ENCODE peak calls at places on chromosomes 5 and 9, in nine cellular contexts. One of them, this sample, is unnamed.

GRCh38 chr5:108380531-108381021 is 1.3 kb downstream of the FBXL17 start:
- DNase-seq in gastrocnemius medialis: peak; percentile 4
- DNase-seq in spleen: peak; percentile 93
- DNase-seq in A549: peak; percentile 26
- DNase-seq in heart left ventricle: peak; percentile 71
- DNase-seq in ovary: peak; percentile 70
- DNase-seq in HCT116: no peak
- DNase-seq in stomach: peak; percentile 29
- DNase-seq in uterus: peak; percentile 42
- DNase-seq in this sample: peak; percentile 65

GRCh38 chr9:113705938-113706519 is 170.1 kb upstream of the ZNF618 start:
- DNase-seq in gastrocnemius medialis: no peak
- DNase-seq in spleen: no peak
- DNase-seq in A549: no peak
- DNase-seq in heart left ventricle: no peak
- DNase-seq in ovary: no peak
- DNase-seq in HCT116: no peak
- DNase-seq in stomach: peak; percentile 32
- DNase-seq in uterus: no peak
- DNase-seq in this sample: no peak

GRCh38 chr9:105132576-105132975 is 111.9 kb upstream of the SLC44A1 start:
- DNase-seq in gastrocnemius medialis: no peak
- DNase-seq in spleen: no peak
- DNase-seq in A549: peak; percentile 72
- DNase-seq in heart left ventricle: no peak
- DNase-seq in ovary: no peak
- DNase-seq in HCT116: peak; percentile 33
- DNase-seq in stomach: no peak
- DNase-seq in uterus: no peak
- DNase-seq in this sample: no peak

GRCh38 chr9:27861887-27862286 is 288.6 kb upstream of the C9orf72 start:
- DNase-seq in gastrocnemius medialis: no peak
- DNase-seq in spleen: no peak
- DNase-seq in A549: no peak
- DNase-seq in heart left ventricle: no peak
- DNase-seq in ovary: no peak
- DNase-seq in HCT116: no peak
- DNase-seq in stomach: no peak
- DNase-seq in uterus: no peak
- DNase-seq in this sample: no peak

GRCh38 chr5:54959673-54960418 is 25.5 kb downstream of the ESM1 start:
- DNase-seq in gastrocnemius medialis: no peak
- DNase-seq in spleen: no peak
- DNase-seq in A549: no peak
- DNase-seq in heart left ventricle: no peak
- DNase-seq in ovary: no peak
- DNase-seq in HCT116: peak; percentile 4
- DNase-seq in stomach: peak; percentile 74
- DNase-seq in uterus: no peak
- DNase-seq in this sample: no peak

GRCh38 chr9:113614843-113615648 is 151.5 kb downstream of the RGS3 start:
- DNase-seq in gastrocnemius medialis: no peak
- DNase-seq in spleen: peak; percentile 69
- DNase-seq in A549: no peak
- DNase-seq in heart left ventricle: peak; percentile 74
- DNase-seq in ovary: peak; percentile 81
- DNase-seq in HCT116: no peak
- DNase-seq in stomach: no peak
- DNase-seq in uterus: peak; percentile 44
- DNase-seq in this sample: no peak

GRCh38 chr5:173514666-173515065 is 101.8 kb downstream of the BOD1 start:
- DNase-seq in gastrocnemius medialis: no peak
- DNase-seq in spleen: no peak
- DNase-seq in A549: no peak
- DNase-seq in heart left ventricle: no peak
- DNase-seq in ovary: no peak
- DNase-seq in HCT116: no peak
- DNase-seq in stomach: no peak
- DNase-seq in uterus: no peak
- DNase-seq in this sample: no peak

GRCh38 chr9:21542780-21543179 is 60.7 kb upstream of the IFNE start:
- DNase-seq in gastrocnemius medialis: no peak
- DNase-seq in spleen: no peak
- DNase-seq in A549: no peak
- DNase-seq in heart left ventricle: no peak
- DNase-seq in ovary: no peak
- DNase-seq in HCT116: no peak
- DNase-seq in stomach: no peak
- DNase-seq in uterus: no peak
- DNase-seq in this sample: no peak

GRCh38 chr5:151758141-151758429 is 346 bp downstream of the ATOX1 start:
- DNase-seq in gastrocnemius medialis: peak; percentile 2
- DNase-seq in spleen: peak; percentile 87
- DNase-seq in A549: no peak
- DNase-seq in heart left ventricle: no peak
- DNase-seq in ovary: no peak
- DNase-seq in HCT116: no peak
- DNase-seq in stomach: peak; percentile 31
- DNase-seq in uterus: no peak
- DNase-seq in this sample: no peak

GRCh38 chr5:176388003-176388340 is 426 bp downstream of the NOP16 start:
- DNase-seq in gastrocnemius medialis: no peak
- DNase-seq in spleen: no peak
- DNase-seq in A549: peak; percentile 36
- DNase-seq in heart left ventricle: no peak
- DNase-seq in ovary: no peak
- DNase-seq in HCT116: no peak
- DNase-seq in stomach: no peak
- DNase-seq in uterus: no peak
- DNase-seq in this sample: no peak

GRCh38 chr5:34699155-34700077 is 43.3 kb downstream of the RAI14 start:
- DNase-seq in gastrocnemius medialis: no peak
- DNase-seq in spleen: no peak
- DNase-seq in A549: no peak
- DNase-seq in heart left ventricle: no peak
- DNase-seq in ovary: no peak
- DNase-seq in HCT116: no peak
- DNase-seq in stomach: peak; percentile 65
- DNase-seq in uterus: no peak
- DNase-seq in this sample: no peak

GRCh38 chr5:10536931-10537579 is 26.8 kb upstream of the ANKRD33B start:
- DNase-seq in gastrocnemius medialis: no peak
- DNase-seq in spleen: no peak
- DNase-seq in A549: no peak
- DNase-seq in heart left ventricle: no peak
- DNase-seq in ovary: no peak
- DNase-seq in HCT116: no peak
- DNase-seq in stomach: no peak
- DNase-seq in uterus: no peak
- DNase-seq in this sample: no peak

GRCh38 chr9:90287567-90288274 is 354.9 kb downstream of the DIRAS2 start:
- DNase-seq in gastrocnemius medialis: no peak
- DNase-seq in spleen: no peak
- DNase-seq in A549: no peak
- DNase-seq in heart left ventricle: no peak
- DNase-seq in ovary: no peak
- DNase-seq in HCT116: no peak
- DNase-seq in stomach: no peak
- DNase-seq in uterus: no peak
- DNase-seq in this sample: no peak

GRCh38 chr9:98380065-98380681 is 124.7 kb upstream of the TBC1D2 start:
- DNase-seq in gastrocnemius medialis: no peak
- DNase-seq in spleen: peak; percentile 80
- DNase-seq in A549: peak; percentile 52
- DNase-seq in heart left ventricle: peak; percentile 14
- DNase-seq in ovary: no peak
- DNase-seq in HCT116: no peak
- DNase-seq in stomach: no peak
- DNase-seq in uterus: no peak
- DNase-seq in this sample: no peak

DNA sequence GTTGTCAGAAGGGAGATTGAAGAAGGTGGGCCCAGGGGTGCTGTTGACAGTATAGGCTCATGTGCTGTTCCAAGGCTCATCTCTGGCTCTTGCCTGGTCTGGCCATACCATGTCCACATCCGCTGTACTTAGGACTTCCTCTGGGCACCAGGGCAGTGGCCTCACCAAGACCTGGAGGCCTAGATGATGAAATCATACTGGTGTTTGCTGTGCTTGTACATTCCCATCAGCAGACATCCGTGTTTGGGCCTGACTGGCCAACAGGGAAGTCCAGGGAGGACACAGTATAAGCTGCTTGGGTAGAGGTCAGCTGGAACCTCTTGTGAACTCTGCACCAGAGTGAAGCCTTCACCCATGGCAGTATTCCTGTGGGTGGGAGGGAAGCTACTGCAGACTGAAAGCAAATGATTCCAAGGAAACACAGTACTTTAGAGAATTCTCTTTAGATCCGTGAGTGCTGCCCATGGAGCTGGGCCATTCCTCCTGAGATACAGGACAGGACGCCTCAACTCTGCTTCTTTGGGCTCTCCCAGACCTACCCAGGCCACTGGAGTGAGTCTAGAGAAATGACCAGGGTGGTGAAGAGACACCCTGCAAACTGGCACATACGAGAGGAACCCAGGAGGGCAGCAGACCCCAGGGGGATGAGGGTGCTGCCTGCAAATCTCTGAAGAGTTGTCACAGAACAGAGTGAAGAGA is 22.5 kb downstream of the POLR1E start:
- DNase-seq in gastrocnemius medialis: no peak
- DNase-seq in spleen: no peak
- DNase-seq in A549: no peak
- DNase-seq in heart left ventricle: no peak
- DNase-seq in ovary: no peak
- DNase-seq in HCT116: no peak
- DNase-seq in stomach: no peak
- DNase-seq in uterus: no peak
- DNase-seq in this sample: no peak
- TF ChIP-seq POLR2A in gastrocnemius medialis: no peak
- TF ChIP-seq POLR2A in spleen: no peak
- TF ChIP-seq POLR2A in A549: no peak
- TF ChIP-seq POLR2A in heart left ventricle: no peak
- TF ChIP-seq POLR2A in ovary: no peak
- TF ChIP-seq POLR2A in HCT116: no peak
- TF ChIP-seq POLR2A in stomach: no peak
- TF ChIP-seq POLR2A in uterus: no peak
- TF ChIP-seq POLR2A in this sample: no peak

GRCh38 chr5:128965011-128965637 is at the start of gene SLC27A6:
- DNase-seq in gastrocnemius medialis: peak; percentile 2
- DNase-seq in spleen: peak; percentile 67
- DNase-seq in A549: peak; percentile 11
- DNase-seq in heart left ventricle: peak; percentile 28
- DNase-seq in ovary: peak; percentile 42
- DNase-seq in HCT116: peak; percentile 21
- DNase-seq in stomach: no peak
- DNase-seq in uterus: no peak
- DNase-seq in this sample: peak; percentile 41
- H3K4me3 ChIP-seq in gastrocnemius medialis: peak within 1 kb of the TSS; percentile 31
- H3K4me3 ChIP-seq in spleen: peak within 1 kb of the TSS; percentile 7
- H3K4me3 ChIP-seq in A549: peak within 1 kb of the TSS; percentile 41
- H3K4me3 ChIP-seq in heart left ventricle: peak within 1 kb of the TSS; percentile 60
- H3K4me3 ChIP-seq in ovary: peak within 1 kb of the TSS; percentile 34
- H3K4me3 ChIP-seq in HCT116: peak within 1 kb of the TSS; percentile 72
- H3K4me3 ChIP-seq in stomach: peak within 1 kb of the TSS; percentile 41
- H3K4me3 ChIP-seq in uterus: peak within 1 kb of the TSS; percentile 17
- H3K4me3 ChIP-seq in this sample: peak within 1 kb of the TSS; percentile 38

DNA sequence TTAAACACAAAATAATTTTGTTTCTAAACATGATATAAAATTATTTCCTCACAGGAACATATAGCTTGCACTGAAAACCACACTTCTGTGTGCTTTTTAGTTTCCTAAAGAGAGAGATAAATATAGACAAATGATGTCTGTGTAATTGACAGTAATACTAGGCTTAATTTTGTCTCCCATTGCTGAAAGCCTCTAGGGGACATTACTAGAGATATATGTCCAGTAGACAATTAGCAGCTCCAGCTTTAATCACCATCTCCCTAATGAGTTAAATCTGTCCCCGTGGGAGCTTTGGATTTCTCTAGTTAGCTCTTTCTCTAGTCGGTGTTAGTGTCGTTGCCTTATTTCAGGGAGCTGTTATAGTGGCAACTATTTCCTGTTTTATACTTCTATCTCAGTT is 164.2 kb downstream of the ARHGAP26 start:
- DNase-seq in gastrocnemius medialis: no peak
- DNase-seq in spleen: no peak
- DNase-seq in A549: no peak
- DNase-seq in heart left ventricle: no peak
- DNase-seq in ovary: no peak
- DNase-seq in HCT116: no peak
- DNase-seq in stomach: no peak
- DNase-seq in uterus: no peak
- DNase-seq in this sample: no peak
- H3K4me1 ChIP-seq in gastrocnemius medialis: peaks cover 46% of the 10 kb centered on the region
- H3K4me1 ChIP-seq in spleen: peaks cover 56% of the 10 kb centered on the region
- H3K4me1 ChIP-seq in A549: peaks cover 4% of the 10 kb centered on the region
- H3K4me1 ChIP-seq in heart left ventricle: peaks cover 69% of the 10 kb centered on the region
- H3K4me1 ChIP-seq in ovary: peaks cover 2% of the 10 kb centered on the region
- H3K4me1 ChIP-seq in HCT116: no peaks in the 10 kb centered on the region
- H3K4me1 ChIP-seq in stomach: peaks cover 4% of the 10 kb centered on the region
- H3K4me1 ChIP-seq in uterus: no peaks in the 10 kb centered on the region
- H3K4me1 ChIP-seq in this sample: no peaks in the 10 kb centered on the region

DNA sequence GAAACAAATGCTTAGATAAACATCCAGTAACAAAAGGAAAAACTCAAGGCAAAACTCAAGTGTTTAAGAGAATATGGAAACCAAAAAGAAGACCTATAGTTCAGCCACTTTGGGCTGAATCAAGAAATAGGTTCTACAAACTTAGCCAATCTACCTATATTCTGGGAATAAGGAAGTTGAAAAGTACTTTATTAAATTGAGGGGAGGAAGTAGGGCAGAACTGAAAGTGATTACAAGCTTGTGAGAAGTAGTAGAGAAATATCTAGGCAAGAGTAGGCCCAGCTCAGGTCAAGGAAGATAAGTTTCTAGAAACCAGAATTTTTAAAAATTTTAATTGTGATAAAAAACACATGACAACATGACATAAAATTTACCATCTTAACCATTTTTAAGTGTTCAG is 384.8 kb upstream of the PCSK5 start:
- DNase-seq in gastrocnemius medialis: no peak
- DNase-seq in spleen: no peak
- DNase-seq in A549: no peak
- DNase-seq in heart left ventricle: no peak
- DNase-seq in ovary: no peak
- DNase-seq in HCT116: no peak
- DNase-seq in stomach: no peak
- DNase-seq in uterus: no peak
- DNase-seq in this sample: no peak
- TF ChIP-seq POLR2A in gastrocnemius medialis: no peak
- TF ChIP-seq POLR2A in spleen: no peak
- TF ChIP-seq POLR2A in A549: no peak
- TF ChIP-seq POLR2A in heart left ventricle: no peak
- TF ChIP-seq POLR2A in ovary: no peak
- TF ChIP-seq POLR2A in HCT116: no peak
- TF ChIP-seq POLR2A in stomach: no peak
- TF ChIP-seq POLR2A in uterus: no peak
- TF ChIP-seq POLR2A in this sample: no peak

GRCh38 chr5:177448244-177448950 is 1.8 kb downstream of the PRR7 start:
- DNase-seq in gastrocnemius medialis: no peak
- DNase-seq in spleen: no peak
- DNase-seq in A549: no peak
- DNase-seq in heart left ventricle: no peak
- DNase-seq in ovary: no peak
- DNase-seq in HCT116: no peak
- DNase-seq in stomach: no peak
- DNase-seq in uterus: no peak
- DNase-seq in this sample: no peak
- H3K4me3 ChIP-seq in gastrocnemius medialis: no peak overlapping the region
- H3K4me3 ChIP-seq in spleen: no peak overlapping the region
- H3K4me3 ChIP-seq in A549: peak overlapping the region; percentile 86
- H3K4me3 ChIP-seq in heart left ventricle: no peak overlapping the region
- H3K4me3 ChIP-seq in ovary: no peak overlapping the region
- H3K4me3 ChIP-seq in HCT116: peak overlapping the region; percentile 86
- H3K4me3 ChIP-seq in stomach: no peak overlapping the region
- H3K4me3 ChIP-seq in uterus: no peak overlapping the region
- H3K4me3 ChIP-seq in this sample: no peak overlapping the region

This sample was measured in Peyer's patch.